ENCODE peak calls at places on chromosomes 3 and 15, in ten cellular contexts. M is left lobe of liver; C is adrenal gland; N is astrocyte of the cerebellum; I is NCI-H226; J is left ventricle myocardium superior; X is HEK293T; B is CD4-positive, alpha-beta memory T cell; V is SW 1271; O is MM.1S. P is an unnamed sample.

GRCh38 chr3:15380980-15381890 is 46.1 kb downstream of the METTL6 start:
- DNase-seq in V (no peak), O (no peak), I (no peak), N (no peak), J (no peak), X (no peak), M (no peak), B (no peak), C (peak; percentile 61), P (no peak)

GRCh38 chr15:96181873-96182301 is 148.6 kb upstream of the NR2F2 start:
- DNase-seq in M (peak; percentile 79), J (peak; percentile 62), B (no peak), V (no peak), I (peak; percentile 75), O (no peak), X (no peak), C (no peak), N (no peak), P (no peak)

GRCh38 chr3:169218314-169218983 is 445.1 kb downstream of the MECOM start:
- DNase-seq in C (no peak), V (peak; percentile 86), B (no peak), X (peak; percentile 65), I (peak; percentile 53), O (peak; percentile 32), M (no peak), J (peak; percentile 33), N (peak; percentile 63), P (peak; percentile 7)

GRCh38 chr3:72756900-72757299 is 91.3 kb downstream of the SHQ1 start:
- DNase-seq in N (no peak), B (peak; percentile 67), O (peak; percentile 92), J (no peak), X (no peak), V (no peak), C (no peak), M (no peak), I (no peak), P (no peak)

GRCh38 chr3:32281570-32282106 is 43.2 kb downstream of the CMTM8 start:
- DNase-seq in B (no peak), M (no peak), I (no peak), V (no peak), C (peak; percentile 62), O (no peak), X (no peak), N (no peak), J (no peak), P (no peak)

GRCh38 chr3:35772364-35773009 is 133.2 kb downstream of the ARPP21 start:
- DNase-seq in I (no peak), B (no peak), J (no peak), V (no peak), M (no peak), X (no peak), O (no peak), N (no peak), C (no peak), P (no peak)

GRCh38 chr15:90266485-90266884 is 1.0 kb downstream of the NGRN start:
- DNase-seq in N (no peak), B (peak; percentile 30), X (no peak), J (no peak), O (peak; percentile 21), M (no peak), I (no peak), V (no peak), C (no peak), P (no peak)

GRCh38 chr3:118501152-118501551 is 533.5 kb downstream of the IGSF11 start:
- DNase-seq in O (no peak), C (peak; percentile 83), J (peak; percentile 47), I (no peak), X (peak; percentile 26), B (no peak), M (peak; percentile 49), N (peak; percentile 0), V (peak; percentile 30), P (peak; percentile 2)

GRCh38 chr15:98906712-98907083 is 100.9 kb downstream of the PGPEP1L start:
- DNase-seq in M (no peak), I (peak; percentile 69), N (no peak), B (no peak), V (no peak), X (no peak), J (peak; percentile 71), O (no peak), C (peak; percentile 36), P (no peak)

GRCh38 chr3:10312866-10313265 is 8.0 kb downstream of the SEC13 start:
- DNase-seq in O (no peak), N (no peak), V (no peak), C (no peak), I (no peak), X (no peak), M (no peak), B (no peak), J (no peak), P (no peak)

P was measured in G401.